ENCODE peak calls at places on chromosomes 3 and 15, in six cellular contexts. P is BJ, O is cardiac muscle cell, J is SK-N-SH, X is choroid plexus epithelial cell, G is heart right ventricle. S is an unnamed sample.

GRCh38 chr15:83106994-83107840 is at the start of gene TM6SF1:
- DNase-seq in P (no peak), O (peak), J (peak), X (peak), G (peak), S (no peak)

GRCh38 chr15:29840928-29841327 is 18.7 kb upstream of the TJP1 start:
- DNase-seq in P (no peak), O (peak), J (no peak), X (no peak), G (peak), S (no peak)

GRCh38 chr3:70064194-70064787 is 64.8 kb downstream of the SAMMSON start:
- DNase-seq in P (no peak), O (peak), J (peak), X (peak), G (peak), S (no peak)

GRCh38 chr3:139559541-139559940 is 20.0 kb upstream of the RBP1 start:
- DNase-seq in P (no peak), O (no peak), J (no peak), X (no peak), G (no peak), S (no peak)

GRCh38 chr15:74535388-74536084 is 5.5 kb upstream of the ARID3B start:
- DNase-seq in P (no peak), O (no peak), J (no peak), X (no peak), G (no peak), S (no peak)

GRCh38 chr3:178907081-178907480 is 164.5 kb downstream of the ZMAT3 start:
- DNase-seq in P (no peak), O (no peak), J (no peak), X (peak), G (no peak), S (no peak)

GRCh38 chr3:139323146-139323545 is 20.7 kb upstream of the MRPS22 start:
- DNase-seq in P (no peak), O (no peak), J (no peak), X (no peak), G (no peak), S (no peak)

GRCh38 chr3:48130321-48130881 is 57.8 kb downstream of the CDC25A start:
- DNase-seq in P (peak), O (no peak), J (no peak), X (peak), G (peak), S (peak)

GRCh38 chr15:57456559-57456958 is 80.3 kb downstream of the CGNL1 start:
- DNase-seq in P (no peak), O (no peak), J (no peak), X (no peak), G (no peak), S (no peak)

GRCh38 chr15:80636675-80637074 is 58.4 kb upstream of the ABHD17C start:
- DNase-seq in P (no peak), O (no peak), J (no peak), X (no peak), G (peak), S (no peak)

GRCh38 chr3:6516694-6517093 is 344.2 kb upstream of the GRM7 start:
- DNase-seq in P (no peak), O (no peak), J (no peak), X (no peak), G (no peak), S (no peak)

GRCh38 chr3:41836360-41837134 is 125.4 kb downstream of the ULK4 start:
- DNase-seq in P (no peak), O (no peak), J (no peak), X (no peak), G (no peak), S (no peak)

GRCh38 chr15:31362121-31362520 is 35.5 kb downstream of the KLF13 start:
- DNase-seq in P (no peak), O (no peak), J (no peak), X (no peak), G (no peak), S (no peak)
- H3K4me3 ChIP-seq in P (no peak), O (no peak), J (no peak), X (no peak), G (no peak), S (no peak)

GRCh38 chr3:19147905-19148767 is at the start of gene KCNH8:
- DNase-seq in P (no peak), O (peak), J (peak), X (no peak), G (peak), S (no peak)

GRCh38 chr3:19146685-19147650 is 1.3 kb upstream of the KCNH8 start:
- DNase-seq in P (no peak), O (peak), J (peak), X (peak), G (peak), S (no peak)

GRCh38 chr3:19151171-19151570 is 2.9 kb downstream of the KCNH8 start:
- DNase-seq in P (no peak), O (no peak), J (no peak), X (no peak), G (no peak), S (no peak)

GRCh38 chr3:19149388-19149787 is 1.1 kb downstream of the KCNH8 start:
- DNase-seq in P (no peak), O (peak), J (no peak), X (peak), G (peak), S (no peak)

DNA sequence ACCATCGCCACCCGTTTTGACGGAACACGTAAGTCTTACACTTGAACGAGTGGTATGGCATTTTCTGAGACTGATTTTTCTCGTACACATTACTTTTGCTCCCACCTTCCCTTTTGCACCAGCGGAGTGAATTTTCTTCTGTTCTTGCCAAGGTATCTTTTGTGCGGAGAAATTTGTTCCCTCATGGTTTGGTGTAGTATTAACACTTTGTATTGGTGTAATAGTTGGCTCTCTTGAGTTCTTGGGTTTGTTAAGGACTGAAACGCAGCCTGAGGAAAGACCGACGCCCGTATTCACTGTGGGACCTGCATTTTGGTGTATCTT is 420 bp downstream of the KCNH8 start:
- DNase-seq in P (no peak), O (no peak), J (no peak), X (no peak), G (no peak), S (no peak)
- H3K4me3 ChIP-seq in P (no peak), O (peak), J (peak), X (no peak), G (no peak), S (no peak)

DNA sequence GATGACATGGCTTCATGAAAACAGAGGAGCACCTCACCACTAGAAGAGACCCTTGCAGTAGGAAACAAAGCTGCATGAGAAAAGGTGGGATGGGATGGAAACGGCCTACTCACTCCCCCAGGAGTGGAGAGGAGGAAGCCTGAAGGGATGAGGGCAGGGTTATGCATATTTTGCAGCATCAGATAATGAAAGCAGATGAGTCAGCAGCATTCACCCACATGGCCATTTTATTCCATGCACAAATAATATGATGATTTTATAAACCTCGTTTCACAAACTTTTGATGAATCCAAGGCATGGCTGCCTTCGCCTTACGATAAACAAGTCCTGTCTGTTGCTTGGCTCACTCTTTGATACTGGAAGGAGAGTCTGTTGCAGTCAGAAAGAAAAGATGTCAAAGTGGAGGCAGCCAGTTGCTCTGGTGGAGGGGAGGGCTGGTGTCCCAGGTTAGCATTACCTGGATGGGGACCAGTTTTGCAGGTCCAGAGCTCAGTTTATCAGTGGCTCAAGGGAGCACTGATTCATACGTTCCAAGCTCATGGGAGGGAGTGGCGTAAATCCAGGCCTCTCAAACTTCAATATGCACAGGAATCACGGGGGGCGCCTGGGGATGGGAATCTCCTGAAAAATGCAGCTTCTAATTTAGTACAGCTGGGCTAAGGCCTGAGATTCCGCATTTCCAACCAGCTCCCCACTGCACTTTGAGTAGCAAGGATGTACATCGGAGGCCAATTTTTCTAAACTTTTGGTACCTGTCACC is 9.2 kb upstream of the EHD4 start:
- DNase-seq in P (no peak), O (no peak), J (no peak), X (peak), G (no peak), S (no peak)
- H3K4me3 ChIP-seq in P (no peak), O (no peak), J (no peak), X (no peak), G (no peak), S (no peak)

GRCh38 chr3:151733613-151734012 is at the start of gene AADACL2:
- DNase-seq in P (no peak), O (no peak), J (no peak), X (no peak), G (no peak), S (no peak)
- H3K4me3 ChIP-seq in P (no peak), O (no peak), J (no peak), X (no peak), G (no peak), S (no peak)

GRCh38 chr3:77102916-77103769 is 63.2 kb downstream of the ROBO2 start:
- DNase-seq in P (peak), O (no peak), J (no peak), X (peak), G (no peak), S (no peak)
- H3K4me3 ChIP-seq in P (no peak), O (no peak), J (no peak), X (no peak), G (no peak), S (no peak)

GRCh38 chr15:31361764-31362120 is 35.1 kb downstream of the KLF13 start:
- DNase-seq in P (no peak), O (peak), J (peak), X (no peak), G (no peak), S (no peak)
- H3K4me3 ChIP-seq in P (no peak), O (no peak), J (no peak), X (no peak), G (no peak), S (no peak)

S was measured in skeletal muscle cell.